ENCODE peak calls at places on chromosomes 12 and 14, in seven cellular contexts. Z, G, N, D, C, U and T are unnamed samples.

GRCh38 chr14:39246618-39247017 is 12.9 kb downstream of the MIA2 start:
- DNase-seq in Z (no peak), U (no peak), G (no peak), N (no peak), C (no peak), D (no peak), T (no peak)

GRCh38 chr12:45637706-45638105 is 91.8 kb upstream of the ARID2 start:
- DNase-seq in G (no peak), U (no peak), C (no peak), Z (no peak), D (no peak), N (no peak), T (no peak)

GRCh38 chr12:106138279-106138645 is 492 bp downstream of the NUAK1 start:
- DNase-seq in C (no peak), D (no peak), N (no peak), Z (no peak), G (no peak), U (peak; percentile 41), T (peak; percentile 20)

GRCh38 chr14:51652168-51653095 is 722 bp downstream of the FRMD6 start:
- DNase-seq in N (peak; percentile 58), Z (peak; percentile 37), U (peak; percentile 60), D (peak; percentile 55), G (no peak), C (peak; percentile 42), T (no peak)

GRCh38 chr14:97878727-97879126 is 1081.5 kb downstream of the VRK1 start:
- DNase-seq in D (no peak), G (no peak), C (peak; percentile 12), N (no peak), Z (peak; percentile 8), U (no peak), T (no peak)

GRCh38 chr12:3458041-3458440 is 33.0 kb upstream of the PRMT8 start:
- DNase-seq in G (no peak), C (no peak), N (no peak), Z (no peak), D (no peak), U (no peak), T (no peak)

GRCh38 chr12:42129595-42130204 is 15.0 kb downstream of the GXYLT1 start:
- DNase-seq in N (no peak), C (peak; percentile 51), D (no peak), U (no peak), G (no peak), Z (peak; percentile 63), T (no peak)

GRCh38 chr12:71005166-71005565 is 84.6 kb upstream of the PTPRR start:
- DNase-seq in D (no peak), C (no peak), G (no peak), Z (no peak), U (no peak), N (no peak), T (no peak)

GRCh38 chr12:78034025-78034424 is 203.3 kb downstream of the NAV3 start:
- DNase-seq in D (no peak), N (no peak), G (no peak), Z (no peak), C (no peak), U (no peak), T (no peak)

GRCh38 chr12:121224591-121224990 is 14.7 kb downstream of the P2RX4 start:
- DNase-seq in Z (no peak), G (no peak), D (no peak), C (no peak), N (no peak), U (no peak), T (no peak)

GRCh38 chr12:119016715-119017114 is 35.4 kb downstream of the SRRM4 start:
- DNase-seq in Z (no peak), N (no peak), C (no peak), G (no peak), D (no peak), U (no peak), T (no peak)

GRCh38 chr12:119024226-119024810 is 43.0 kb downstream of the SRRM4 start:
- DNase-seq in D (no peak), U (no peak), N (no peak), G (no peak), Z (no peak), C (no peak), T (no peak)

GRCh38 chr12:119025786-119026185 is 44.4 kb downstream of the SRRM4 start:
- DNase-seq in N (no peak), Z (no peak), U (no peak), G (no peak), D (no peak), C (no peak), T (no peak)

GRCh38 chr12:119020377-119021360 is 39.3 kb downstream of the SRRM4 start:
- DNase-seq in D (no peak), N (peak; percentile 74), Z (peak; percentile 41), G (no peak), U (peak; percentile 47), C (peak; percentile 36), T (no peak)
- TF ChIP-seq CTCF in D (no peak), N (peak; percentile 48), Z (no peak), G (no peak), U (peak; percentile 37), C (peak; percentile 46), T (no peak)

GRCh38 chr14:22866874-22867273 is 4.7 kb upstream of the LRP10 start:
- DNase-seq in U (no peak), Z (no peak), C (no peak), G (no peak), D (no peak), N (no peak), T (no peak)

GRCh38 chr14:22861651-22862050 is 9.9 kb upstream of the LRP10 start:
- DNase-seq in Z (no peak), G (no peak), U (no peak), C (no peak), N (no peak), D (no peak), T (no peak)

GRCh38 chr14:22864979-22865378 is 6.6 kb upstream of the LRP10 start:
- DNase-seq in Z (no peak), U (no peak), C (no peak), G (no peak), D (no peak), N (no peak), T (no peak)

GRCh38 chr14:22870811-22871199 is 735 bp upstream of the LRP10 start:
- DNase-seq in C (no peak), Z (no peak), D (no peak), U (no peak), N (no peak), G (no peak), T (no peak)

DNA sequence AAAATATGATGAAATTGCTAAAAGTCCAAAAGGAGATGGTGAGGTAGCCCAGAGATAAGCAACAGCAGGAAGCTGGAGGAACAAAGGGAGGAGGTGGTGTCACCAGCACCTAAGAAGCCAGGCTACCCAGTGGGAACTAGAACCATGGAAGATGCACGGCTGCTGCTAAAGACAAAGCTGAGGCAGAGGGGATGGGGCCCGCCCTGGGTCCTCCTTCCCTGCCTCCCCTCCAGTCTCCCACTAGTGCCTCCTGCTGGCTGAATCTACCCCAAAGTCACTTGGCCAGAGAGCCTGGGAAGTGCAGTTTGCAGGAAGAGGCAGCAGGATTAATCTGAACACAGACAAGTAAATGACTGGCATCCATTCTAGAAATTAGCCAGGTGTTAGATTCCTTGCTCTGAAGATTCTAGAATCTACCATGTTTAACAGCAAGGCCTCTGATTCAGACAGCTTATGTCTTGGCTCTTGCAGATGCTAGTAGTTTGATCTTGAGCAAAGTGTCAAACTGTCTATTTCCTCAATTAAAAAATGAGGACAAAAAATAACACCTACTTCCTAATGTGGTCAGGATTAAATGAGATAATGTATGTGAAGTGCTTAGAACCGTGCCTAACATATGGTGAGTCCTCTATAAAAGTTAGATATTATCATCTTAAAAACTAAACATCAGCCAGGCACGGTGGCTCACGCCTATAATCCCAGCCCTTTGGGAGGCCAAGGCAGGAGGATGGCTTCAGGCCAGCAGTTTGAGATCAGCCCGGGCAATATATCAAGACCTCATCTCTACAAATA is 5.9 kb upstream of the LRP10 start:
- DNase-seq in N (peak; percentile 14), D (peak; percentile 24), C (no peak), Z (no peak), G (no peak), U (no peak), T (no peak)
- TF ChIP-seq CTCF in N (no peak), D (no peak), C (no peak), Z (no peak), G (no peak), U (peak; percentile 7), T (no peak)

GRCh38 chr12:68358532-68359485 is 26.6 kb upstream of the MDM1 start:
- DNase-seq in C (peak; percentile 47), U (peak; percentile 28), Z (peak; percentile 92), N (no peak), D (no peak), G (peak; percentile 40), T (no peak)
- TF ChIP-seq CTCF in C (peak; percentile 48), U (peak; percentile 63), Z (peak; percentile 28), N (peak; percentile 75), D (peak; percentile 76), G (peak; percentile 83), T (no peak)

DNA sequence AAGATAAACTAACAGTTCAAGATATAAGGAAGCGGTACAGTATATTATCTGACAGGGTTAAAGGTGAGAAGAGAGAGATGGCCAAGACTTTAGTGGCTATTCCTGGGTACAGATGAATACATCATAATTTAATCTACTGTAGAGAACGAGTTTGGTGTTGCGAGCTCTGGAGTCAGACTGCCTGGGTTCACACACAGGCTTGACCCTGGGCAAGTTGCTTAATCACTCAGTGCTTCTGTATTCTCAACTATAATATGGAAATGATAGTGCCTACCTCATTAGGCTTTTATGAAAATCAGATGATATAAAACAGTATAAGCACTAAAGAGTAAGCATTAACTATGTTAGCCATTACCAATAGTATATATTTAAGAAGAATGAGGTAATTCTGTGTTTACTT is 3.5 kb downstream of the PPM1H start:
- DNase-seq in G (no peak), Z (no peak), N (no peak), U (no peak), D (no peak), C (no peak), T (no peak)
- TF ChIP-seq CTCF in G (no peak), Z (no peak), N (no peak), U (no peak), D (no peak), C (no peak), T (no peak)

GRCh38 chr14:87935895-87936294 is 57.1 kb downstream of the GALC start:
- DNase-seq in C (peak; percentile 8), N (no peak), D (no peak), G (no peak), Z (no peak), U (no peak), T (no peak)

GRCh38 chr14:87935081-87935828 is 57.7 kb downstream of the GALC start:
- DNase-seq in U (no peak), N (no peak), G (no peak), D (no peak), C (no peak), Z (no peak), T (no peak)

GRCh38 chr14:87934185-87934584 is 58.8 kb downstream of the GALC start:
- DNase-seq in N (no peak), D (no peak), C (no peak), U (no peak), G (no peak), Z (no peak), T (no peak)
- TF ChIP-seq CTCF in N (no peak), D (no peak), C (no peak), U (no peak), G (no peak), Z (no peak), T (no peak)